ENCODE peak calls at places on chromosome 1, in four cellular contexts. M is HEK293T, S is KG1, X is heart left ventricle. N is an unnamed sample.

GRCh38 chr1:155913969-155914757 is 3.0 kb upstream of the RIT1 start:
- DNase-seq in S (no peak), M (no peak), X (no peak), N (no peak)

GRCh38 chr1:54254055-54254454 is 54.1 kb downstream of the MRPL37 start:
- DNase-seq in S (no peak), M (no peak), X (no peak), N (no peak)

GRCh38 chr1:155062702-155063411 is 683 bp upstream of the EFNA4 start:
- DNase-seq in S (no peak), X (no peak), M (peak), N (peak)

GRCh38 chr1:243799908-243800307 is 50.1 kb downstream of the AKT3 start:
- DNase-seq in S (no peak), X (no peak), M (no peak), N (no peak)

GRCh38 chr1:182377175-182377574 is 14.4 kb downstream of the GLUL start:
- DNase-seq in X (no peak), S (no peak), M (no peak), N (no peak)

GRCh38 chr1:100463809-100464424 is 74.0 kb upstream of the GPR88 start:
- DNase-seq in X (peak), S (peak), M (peak), N (peak)

GRCh38 chr1:117059334-117059677 is 820 bp upstream of the TTF2 start:
- DNase-seq in S (peak), M (peak), X (peak), N (peak)

GRCh38 chr1:36703526-36704208 is 221.0 kb upstream of the CSF3R start:
- DNase-seq in M (peak), S (peak), X (peak), N (peak)

GRCh38 chr1:54610048-54610447 is 13.3 kb downstream of the FAM151A start:
- DNase-seq in S (no peak), X (no peak), M (no peak), N (peak)

GRCh38 chr1:230977781-230978490 is 725 bp downstream of the TTC13 start:
- DNase-seq in X (peak), M (peak), S (no peak), N (peak)

GRCh38 chr1:245871881-245872280 is 635.2 kb downstream of the SMYD3 start:
- DNase-seq in M (no peak), X (no peak), S (no peak), N (no peak)

GRCh38 chr1:77558591-77559164 is 123.8 kb downstream of the ZZZ3 start:
- DNase-seq in X (no peak), M (no peak), S (no peak), N (no peak)

GRCh38 chr1:162716123-162716522 is 74.4 kb upstream of the HSD17B7 start:
- DNase-seq in S (no peak), M (no peak), X (no peak), N (no peak)

GRCh38 chr1:5992814-5993552 is 758 bp upstream of the NPHP4 start:
- DNase-seq in M (peak), X (peak), S (no peak), N (no peak)

GRCh38 chr1:3013371-3014038 is 7.8 kb upstream of the ACTRT2 start:
- DNase-seq in X (no peak), S (no peak), M (no peak), N (no peak)

GRCh38 chr1:18798533-18799445 is 60.7 kb downstream of the TAS1R2 start:
- DNase-seq in X (no peak), M (no peak), S (no peak), N (no peak)

GRCh38 chr1:244220410-244220809 is 169.3 kb downstream of the ZBTB18 start:
- DNase-seq in M (no peak), S (no peak), X (no peak), N (no peak)

GRCh38 chr1:213979751-213980605 is 7.8 kb upstream of the PROX1 start:
- DNase-seq in M (no peak), X (no peak), S (no peak), N (peak)

GRCh38 chr1:204997616-204998015 is 45.4 kb upstream of the CNTN2 start:
- DNase-seq in S (no peak), M (no peak), X (peak), N (no peak)

GRCh38 chr1:76336951-76337371 is 262.4 kb downstream of the ST6GALNAC3 start:
- DNase-seq in M (peak), X (peak), S (no peak), N (peak)

GRCh38 chr1:68495968-68496679 is 758 bp downstream of the DEPDC1 start:
- DNase-seq in S (no peak), M (peak), X (no peak), N (no peak)

N was measured in WTC11.